ENCODE peak calls at places on chromosomes 1 and 21, in nine cellular contexts. P is adrenal gland, K is NCI-H510A, F is mesendoderm, C is NCI-H1436, O is cardiac fibroblast, V is activated T-cell treated with anti-CD3 and anti-CD28 coated beads for 1 hour, Y is activated B cell treated with CpG ODN at 0.5 μM for 24 hours, A is NCI-H1092 treated with DMSO at 0.1 percent for 48 hours. T is an unnamed sample.

GRCh38 chr1:66446261-66447001 is 87.5 kb upstream of the SGIP1 start:
- DNase-seq in P (peak), K (peak), F (peak), C (peak), O (peak), V (no peak), Y (no peak), A (peak), T (peak)

GRCh38 chr1:37761416-37762095 is 3.4 kb downstream of the EPHA10 start:
- DNase-seq in P (no peak), K (no peak), F (no peak), C (no peak), O (no peak), V (no peak), Y (no peak), A (no peak), T (no peak)

GRCh38 chr1:39088658-39089057 is 62.5 kb downstream of the NDUFS5 start:
- DNase-seq in P (no peak), K (no peak), F (no peak), C (no peak), O (no peak), V (no peak), Y (no peak), A (no peak), T (no peak)

GRCh38 chr1:67566803-67567202 is 118.2 kb upstream of the GADD45A start:
- DNase-seq in P (no peak), K (no peak), F (no peak), C (no peak), O (peak), V (no peak), Y (no peak), A (no peak), T (no peak)

GRCh38 chr1:18945401-18945849 is 11.1 kb downstream of the IFFO2 start:
- DNase-seq in P (no peak), K (no peak), F (peak), C (no peak), O (no peak), V (no peak), Y (no peak), A (no peak), T (no peak)

GRCh38 chr1:92853299-92853698 is 21.5 kb downstream of the RPL5 start:
- DNase-seq in P (no peak), K (no peak), F (no peak), C (no peak), O (no peak), V (no peak), Y (no peak), A (no peak), T (no peak)

GRCh38 chr1:51566260-51566659 is 47.2 kb upstream of the EPS15 start:
- DNase-seq in P (no peak), K (no peak), F (no peak), C (no peak), O (no peak), V (no peak), Y (no peak), A (no peak), T (no peak)

GRCh38 chr21:45613396-45613795 is 30.1 kb upstream of the PCBP3 start:
- DNase-seq in P (no peak), K (no peak), F (no peak), C (no peak), O (no peak), V (no peak), Y (peak), A (no peak), T (no peak)

GRCh38 chr21:42939581-42940413 is 14.4 kb upstream of the ERVH48-1 start:
- DNase-seq in P (peak), K (no peak), F (no peak), C (no peak), O (peak), V (no peak), Y (no peak), A (no peak), T (peak)

GRCh38 chr1:53572061-53572801 is 113.0 kb downstream of the DMRTB1 start:
- DNase-seq in P (no peak), K (peak), F (peak), C (peak), O (peak), V (no peak), Y (no peak), A (peak), T (peak)

GRCh38 chr1:180435566-180435965 is 66.8 kb downstream of the ACBD6 start:
- DNase-seq in P (no peak), K (no peak), F (no peak), C (no peak), O (no peak), V (no peak), Y (no peak), A (no peak), T (no peak)

GRCh38 chr1:16605532-16605931 is 7.8 kb downstream of the NBPF1 start:
- DNase-seq in P (no peak), K (no peak), F (no peak), C (no peak), O (no peak), V (no peak), Y (no peak), A (no peak), T (no peak)

GRCh38 chr1:15096293-15096692 is 57.3 kb upstream of the TMEM51 start:
- DNase-seq in P (no peak), K (no peak), F (no peak), C (no peak), O (no peak), V (no peak), Y (no peak), A (no peak), T (no peak)

GRCh38 chr1:8389962-8390535 is 72.1 kb downstream of the SLC45A1 start:
- DNase-seq in P (no peak), K (no peak), F (no peak), C (no peak), O (no peak), V (no peak), Y (no peak), A (no peak), T (no peak)